ENCODE peak calls at places on chromosomes 13 and 19, in seven cellular contexts. J, S, W, C, B, H and Z are unnamed samples.

GRCh38 chr13:63628310-63628709 is 2212.7 kb upstream of the PCDH20 start:
- DNase-seq in J (no peak), S (no peak), W (no peak), C (no peak), B (no peak), H (no peak), Z (no peak)

GRCh38 chr13:108155185-108156106 is 59.9 kb downstream of the LIG4 start:
- DNase-seq in J (peak), S (peak), W (peak), C (no peak), B (peak), H (peak), Z (peak)

GRCh38 chr19:45075215-45076028 is 856 bp downstream of the ZNF296 start:
- DNase-seq in J (peak), S (peak), W (peak), C (peak), B (peak), H (peak), Z (no peak)

GRCh38 chr19:10431254-10431942 is 11.1 kb downstream of the PDE4A start:
- DNase-seq in J (no peak), S (no peak), W (no peak), C (no peak), B (no peak), H (peak), Z (no peak)

GRCh38 chr19:5711025-5711424 is 8.9 kb downstream of the LONP1 start:
- DNase-seq in J (no peak), S (no peak), W (no peak), C (no peak), B (no peak), H (no peak), Z (no peak)

GRCh38 chr13:85616275-85616674 is 182.9 kb downstream of the SLITRK6 start:
- DNase-seq in J (no peak), S (no peak), W (no peak), C (no peak), B (no peak), H (no peak), Z (no peak)

GRCh38 chr13:107866007-107866665 is 349.2 kb downstream of the LIG4 start:
- DNase-seq in J (no peak), S (no peak), W (peak), C (no peak), B (no peak), H (no peak), Z (no peak)

GRCh38 chr13:27170221-27170520 is 1.4 kb downstream of the USP12 start:
- DNase-seq in J (peak), S (no peak), W (no peak), C (no peak), B (no peak), H (no peak), Z (no peak)

GRCh38 chr13:112859128-112859816 is 109.7 kb upstream of the MCF2L start:
- DNase-seq in J (no peak), S (no peak), W (no peak), C (no peak), B (no peak), H (no peak), Z (no peak)
- H3K27ac ChIP-seq in J (no peak), S (no peak), W (no peak), C (no peak), B (no peak), H (peak), Z (no peak)

GRCh38 chr19:55488986-55489710 is 912 bp downstream of the SSC5D start:
- DNase-seq in J (no peak), S (no peak), W (no peak), C (no peak), B (no peak), H (no peak), Z (no peak)
- H3K27ac ChIP-seq in J (no peak), S (peak), W (no peak), C (peak), B (no peak), H (no peak), Z (no peak)

DNA sequence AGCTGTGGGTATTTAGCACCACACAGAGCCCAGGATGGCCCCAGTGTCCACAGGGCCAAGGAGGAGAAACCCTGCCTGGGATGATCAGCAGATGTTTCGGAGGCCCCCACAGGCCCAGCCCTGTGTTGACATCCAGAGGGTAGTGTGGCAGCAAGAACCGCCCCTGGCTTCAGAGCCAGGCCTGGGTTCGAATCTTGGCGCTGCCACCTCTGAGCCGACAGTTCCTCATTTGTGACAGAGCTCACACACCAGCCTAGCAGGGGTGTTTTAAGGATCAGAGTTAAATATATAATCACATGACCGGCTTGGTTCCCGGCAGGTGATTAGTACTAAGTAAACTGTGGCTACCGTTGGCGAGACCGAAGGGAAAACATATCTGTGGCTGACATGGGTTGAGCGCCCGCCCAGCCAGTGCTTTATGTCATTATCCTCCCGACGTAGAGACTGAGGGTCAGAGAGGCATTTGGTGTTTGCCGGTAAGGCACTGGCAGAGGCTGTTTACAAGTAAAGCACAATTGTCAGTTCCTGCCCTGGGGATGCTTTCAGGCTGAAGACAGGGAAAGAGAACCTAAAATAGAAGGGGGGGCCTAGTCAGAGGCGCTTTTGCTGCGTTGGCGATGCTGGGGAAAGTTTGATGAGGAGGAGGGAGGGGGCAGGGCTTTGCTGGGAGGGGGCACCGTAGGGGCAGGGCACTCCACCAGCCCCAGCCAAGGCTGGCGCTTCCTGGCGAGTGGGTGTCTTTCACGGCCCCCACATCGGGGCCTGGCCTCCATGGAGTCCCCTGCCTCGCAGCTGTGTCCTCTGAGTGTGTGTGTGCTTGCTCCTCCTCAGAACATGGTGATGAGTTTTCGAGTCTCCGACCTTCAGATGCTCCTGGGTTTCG is 4.8 kb downstream of the PIAS4 start:
- DNase-seq in J (no peak), S (no peak), W (no peak), C (no peak), B (peak), H (no peak), Z (no peak)
- H3K27ac ChIP-seq in J (no peak), S (peak), W (no peak), C (no peak), B (peak), H (peak), Z (no peak)

DNA sequence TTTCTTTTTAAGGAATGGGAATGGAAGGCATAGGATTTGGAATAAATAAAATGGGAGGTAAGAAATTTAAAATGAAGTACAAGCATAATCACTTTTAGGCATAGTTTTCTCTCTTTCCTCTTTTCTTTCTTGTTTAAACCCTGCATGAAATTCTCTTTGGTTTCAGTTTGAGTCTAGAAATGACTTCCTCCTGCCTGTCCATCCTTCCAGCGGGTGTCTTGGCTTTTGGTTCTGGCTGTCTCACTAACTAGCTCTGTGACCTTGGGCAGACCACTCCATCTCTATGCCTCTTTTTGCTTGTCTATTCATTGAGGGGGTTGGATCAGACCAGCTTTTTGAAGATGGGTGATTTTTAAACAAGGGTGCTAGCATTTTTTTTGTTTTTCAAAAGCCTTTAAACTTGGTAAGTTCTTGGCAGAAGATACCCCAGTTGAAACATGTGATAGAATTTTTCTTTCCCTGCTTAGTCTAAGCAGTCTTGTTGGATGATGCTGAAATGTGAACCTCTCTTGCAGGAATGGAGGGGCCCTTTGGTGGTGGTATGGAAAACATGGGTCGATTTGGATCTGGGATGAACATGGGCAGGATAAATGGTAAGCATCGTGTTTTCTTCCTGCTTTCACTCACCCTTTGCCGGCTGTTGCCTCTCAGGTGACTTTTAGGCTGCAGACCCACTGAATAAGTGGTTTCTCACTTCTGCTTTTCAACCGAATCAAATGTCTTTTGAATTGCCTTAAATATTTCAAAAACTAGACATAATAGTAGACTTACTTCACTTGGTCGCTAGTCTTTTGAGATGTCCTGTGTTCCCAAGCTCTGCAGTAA is 28.6 kb downstream of the PRAM1 start:
- DNase-seq in J (peak), S (no peak), W (no peak), C (no peak), B (no peak), H (no peak), Z (no peak)
- H3K27ac ChIP-seq in J (peak), S (no peak), W (peak), C (no peak), B (no peak), H (no peak), Z (peak)

GRCh38 chr19:16862826-16863405 is 25.9 kb upstream of the F2RL3 start:
- DNase-seq in J (no peak), S (no peak), W (no peak), C (no peak), B (no peak), H (no peak), Z (no peak)
- H3K27ac ChIP-seq in J (no peak), S (no peak), W (no peak), C (no peak), B (no peak), H (no peak), Z (no peak)